ENCODE peak calls at places on chromosomes 6 and 20, in nine cellular contexts. One of them, this sample, is unnamed.

GRCh38 chr20:35838213-35838612 is 66.4 kb downstream of the PHF20 start:
- DNase-seq in BJ: no peak
- DNase-seq in cardiac muscle cell: no peak
- DNase-seq in mucosa of gallbladder: no peak
- DNase-seq in ACHN: no peak
- DNase-seq in foreskin fibroblast: no peak
- DNase-seq in activated naive CD4-positive, alpha-beta T cell: no peak
- DNase-seq in NCI-H460: no peak
- DNase-seq in pancreas: no peak
- DNase-seq in this sample: no peak

GRCh38 chr6:100281471-100281878 is 183.2 kb downstream of the SIM1 start:
- DNase-seq in mucosa of gallbladder: no peak
- DNase-seq in ACHN: no peak
- DNase-seq in NCI-H460: no peak
- DNase-seq in foreskin fibroblast: peak; percentile 40
- DNase-seq in cardiac muscle cell: peak; percentile 42
- DNase-seq in BJ: no peak
- DNase-seq in pancreas: peak; percentile 52
- DNase-seq in activated naive CD4-positive, alpha-beta T cell: no peak
- DNase-seq in this sample: no peak

GRCh38 chr6:139531148-139531547 is 156.7 kb upstream of the CITED2 start:
- DNase-seq in activated naive CD4-positive, alpha-beta T cell: no peak
- DNase-seq in NCI-H460: no peak
- DNase-seq in pancreas: no peak
- DNase-seq in BJ: no peak
- DNase-seq in foreskin fibroblast: peak; percentile 67
- DNase-seq in cardiac muscle cell: no peak
- DNase-seq in ACHN: no peak
- DNase-seq in mucosa of gallbladder: no peak
- DNase-seq in this sample: no peak

GRCh38 chr20:49395659-49396058 is 86.8 kb downstream of the KCNB1 start:
- DNase-seq in pancreas: no peak
- DNase-seq in activated naive CD4-positive, alpha-beta T cell: no peak
- DNase-seq in NCI-H460: no peak
- DNase-seq in foreskin fibroblast: no peak
- DNase-seq in cardiac muscle cell: no peak
- DNase-seq in ACHN: no peak
- DNase-seq in BJ: no peak
- DNase-seq in mucosa of gallbladder: no peak
- DNase-seq in this sample: no peak

GRCh38 chr20:34829191-34829590 is 3.7 kb upstream of the NCOA6 start:
- DNase-seq in mucosa of gallbladder: no peak
- DNase-seq in ACHN: no peak
- DNase-seq in BJ: no peak
- DNase-seq in pancreas: no peak
- DNase-seq in activated naive CD4-positive, alpha-beta T cell: no peak
- DNase-seq in foreskin fibroblast: no peak
- DNase-seq in NCI-H460: no peak
- DNase-seq in cardiac muscle cell: no peak
- DNase-seq in this sample: no peak

GRCh38 chr6:50661636-50662035 is 51.7 kb upstream of the TFAP2D start:
- DNase-seq in ACHN: no peak
- DNase-seq in cardiac muscle cell: no peak
- DNase-seq in NCI-H460: no peak
- DNase-seq in mucosa of gallbladder: no peak
- DNase-seq in pancreas: no peak
- DNase-seq in foreskin fibroblast: no peak
- DNase-seq in BJ: no peak
- DNase-seq in activated naive CD4-positive, alpha-beta T cell: no peak
- DNase-seq in this sample: no peak

GRCh38 chr6:57313711-57314471 is 3.5 kb upstream of the PRIM2 start:
- DNase-seq in foreskin fibroblast: peak; percentile 98
- DNase-seq in BJ: peak; percentile 98
- DNase-seq in NCI-H460: no peak
- DNase-seq in mucosa of gallbladder: peak; percentile 32
- DNase-seq in pancreas: no peak
- DNase-seq in cardiac muscle cell: peak; percentile 94
- DNase-seq in ACHN: peak; percentile 92
- DNase-seq in activated naive CD4-positive, alpha-beta T cell: no peak
- DNase-seq in this sample: no peak

GRCh38 chr6:162906479-162906878 is 178.7 kb downstream of the PACRG start:
- DNase-seq in cardiac muscle cell: no peak
- DNase-seq in pancreas: no peak
- DNase-seq in ACHN: no peak
- DNase-seq in BJ: no peak
- DNase-seq in mucosa of gallbladder: no peak
- DNase-seq in NCI-H460: no peak
- DNase-seq in activated naive CD4-positive, alpha-beta T cell: no peak
- DNase-seq in foreskin fibroblast: no peak
- DNase-seq in this sample: no peak

GRCh38 chr6:108853077-108853476 is 4.9 kb downstream of the ARMC2 start:
- DNase-seq in BJ: no peak
- DNase-seq in pancreas: no peak
- DNase-seq in NCI-H460: no peak
- DNase-seq in activated naive CD4-positive, alpha-beta T cell: no peak
- DNase-seq in mucosa of gallbladder: no peak
- DNase-seq in cardiac muscle cell: no peak
- DNase-seq in foreskin fibroblast: no peak
- DNase-seq in ACHN: no peak
- DNase-seq in this sample: no peak